ENCODE peak calls at places on chromosomes 13 and 19, in four cellular contexts. One of them, this sample, is unnamed.

GRCh38 chr19:912181-913079 is 589 bp downstream of the R3HDM4 start:
- DNase-seq in IMR-90: no peak
- DNase-seq in H9: no peak
- DNase-seq in neuronal stem cell: no peak
- DNase-seq in this sample: no peak

GRCh38 chr19:38655148-38655824 is 7.8 kb downstream of the ACTN4 start:
- DNase-seq in IMR-90: peak
- DNase-seq in H9: no peak
- DNase-seq in neuronal stem cell: no peak
- DNase-seq in this sample: no peak

GRCh38 chr19:1668339-1669123 is 16.1 kb upstream of the TCF3 start:
- DNase-seq in IMR-90: no peak
- DNase-seq in H9: no peak
- DNase-seq in neuronal stem cell: no peak
- DNase-seq in this sample: no peak

GRCh38 chr13:24180743-24181384 is 20.3 kb downstream of the SPATA13 start:
- DNase-seq in IMR-90: peak
- DNase-seq in H9: no peak
- DNase-seq in neuronal stem cell: no peak
- DNase-seq in this sample: no peak

GRCh38 chr19:18086590-18087138 is at the start of gene IL12RB1:
- DNase-seq in IMR-90: no peak
- DNase-seq in H9: no peak
- DNase-seq in neuronal stem cell: no peak
- DNase-seq in this sample: no peak

GRCh38 chr19:35195822-35196221 is 32.7 kb downstream of the FAM187B start:
- DNase-seq in IMR-90: no peak
- DNase-seq in H9: no peak
- DNase-seq in neuronal stem cell: no peak
- DNase-seq in this sample: no peak

GRCh38 chr13:113178070-113178895 is 19.8 kb downstream of the PROZ start:
- DNase-seq in IMR-90: peak
- DNase-seq in H9: no peak
- DNase-seq in neuronal stem cell: no peak
- DNase-seq in this sample: peak

GRCh38 chr19:48455908-48456562 is 661 bp downstream of the KCNJ14 start:
- DNase-seq in IMR-90: no peak
- DNase-seq in H9: no peak
- DNase-seq in neuronal stem cell: no peak
- DNase-seq in this sample: no peak

GRCh38 chr19:29413435-29413834 is 112.4 kb upstream of the VSTM2B start:
- DNase-seq in IMR-90: no peak
- DNase-seq in H9: no peak
- DNase-seq in neuronal stem cell: no peak
- DNase-seq in this sample: no peak

GRCh38 chr19:48470281-48470680 is 1.1 kb downstream of the CYTH2 start:
- DNase-seq in IMR-90: no peak
- DNase-seq in H9: peak
- DNase-seq in neuronal stem cell: no peak
- DNase-seq in this sample: no peak

GRCh38 chr13:113927661-113928581 is 46.0 kb downstream of the C13orf46 start:
- DNase-seq in IMR-90: peak
- DNase-seq in H9: peak
- DNase-seq in neuronal stem cell: no peak
- DNase-seq in this sample: peak

GRCh38 chr19:45299719-45300118 is 23.0 kb downstream of the CKM start:
- DNase-seq in IMR-90: no peak
- DNase-seq in H9: no peak
- DNase-seq in neuronal stem cell: no peak
- DNase-seq in this sample: no peak

GRCh38 chr19:13172335-13173128 is 22.3 kb downstream of the IER2 start:
- DNase-seq in IMR-90: peak
- DNase-seq in H9: no peak
- DNase-seq in neuronal stem cell: no peak
- DNase-seq in this sample: peak

GRCh38 chr19:2353159-2353894 is 6.7 kb upstream of the TMPRSS9 start:
- DNase-seq in IMR-90: no peak
- DNase-seq in H9: no peak
- DNase-seq in neuronal stem cell: no peak
- DNase-seq in this sample: no peak

GRCh38 chr19:43820098-43820860 is 6.8 kb upstream of the ZNF283 start:
- DNase-seq in IMR-90: peak
- DNase-seq in H9: peak
- DNase-seq in neuronal stem cell: no peak
- DNase-seq in this sample: peak

GRCh38 chr19:10699650-10700335 is 1.4 kb upstream of the QTRT1 start:
- DNase-seq in IMR-90: peak
- DNase-seq in H9: peak
- DNase-seq in neuronal stem cell: no peak
- DNase-seq in this sample: peak

GRCh38 chr19:39377373-39378362 is 13.2 kb downstream of the PAF1 start:
- DNase-seq in IMR-90: no peak
- DNase-seq in H9: no peak
- DNase-seq in neuronal stem cell: no peak
- DNase-seq in this sample: no peak

GRCh38 chr13:85191996-85192395 is 607.2 kb downstream of the SLITRK6 start:
- DNase-seq in IMR-90: no peak
- DNase-seq in H9: no peak
- DNase-seq in neuronal stem cell: no peak
- DNase-seq in this sample: no peak

GRCh38 chr19:8592231-8593009 is 15.2 kb upstream of the MYO1F start:
- DNase-seq in IMR-90: peak
- DNase-seq in H9: peak
- DNase-seq in neuronal stem cell: peak
- DNase-seq in this sample: peak

DNA sequence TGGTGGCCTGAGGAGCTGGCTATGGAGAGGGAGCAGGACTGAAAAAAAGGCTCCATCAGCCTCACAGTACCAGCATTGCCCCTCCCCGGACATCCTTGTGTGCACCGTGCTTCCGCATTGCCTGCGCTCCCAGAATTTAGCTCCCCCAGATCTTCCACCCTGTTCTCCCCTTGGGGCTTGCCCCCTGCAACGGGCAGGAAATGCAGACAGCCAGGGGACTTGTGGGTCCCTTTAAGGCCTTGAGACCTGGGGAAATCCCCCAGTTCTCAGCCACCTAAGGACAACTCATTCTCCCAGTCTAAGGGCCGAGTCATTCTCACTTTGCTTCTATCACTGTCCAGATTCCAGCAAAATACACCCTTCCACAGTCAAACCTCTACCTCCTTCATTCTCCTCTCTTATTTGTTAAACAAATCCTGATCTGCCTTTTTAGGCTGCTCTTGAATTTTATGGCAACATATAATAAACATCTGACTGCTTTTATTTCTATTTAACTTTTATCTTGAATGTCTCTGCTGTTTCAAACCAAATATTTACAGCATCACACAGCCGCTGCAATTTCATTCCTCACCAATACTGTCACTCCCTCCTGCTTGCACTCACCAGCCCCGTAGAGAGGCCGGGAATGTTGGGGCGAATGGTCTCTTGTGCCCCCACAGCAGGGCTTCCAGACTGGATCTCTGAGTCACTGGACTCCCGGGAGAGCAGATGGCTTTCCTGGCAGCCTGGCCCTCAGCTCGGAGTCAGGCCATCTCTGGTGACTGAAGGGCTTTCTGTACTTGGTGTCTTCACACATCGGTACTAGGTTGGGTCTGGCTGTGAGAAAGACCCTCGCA is 221.9 kb downstream of the TSHZ3 start:
- DNase-seq in IMR-90: peak
- DNase-seq in H9: no peak
- DNase-seq in neuronal stem cell: no peak
- DNase-seq in this sample: no peak
- H4K8ac ChIP-seq in IMR-90: peak
- H4K8ac ChIP-seq in H9: no peak
- H4K8ac ChIP-seq in neuronal stem cell: no peak
- H4K8ac ChIP-seq in this sample: no peak

GRCh38 chr19:17076539-17076919 is 952 bp downstream of the MYO9B start:
- DNase-seq in IMR-90: no peak
- DNase-seq in H9: no peak
- DNase-seq in neuronal stem cell: no peak
- DNase-seq in this sample: peak

GRCh38 chr19:17074628-17075034 is 621 bp downstream of the HAUS8 start:
- DNase-seq in IMR-90: no peak
- DNase-seq in H9: no peak
- DNase-seq in neuronal stem cell: no peak
- DNase-seq in this sample: no peak

GRCh38 chr19:17077447-17078028 is 2.0 kb downstream of the MYO9B start:
- DNase-seq in IMR-90: no peak
- DNase-seq in H9: no peak
- DNase-seq in neuronal stem cell: no peak
- DNase-seq in this sample: no peak

GRCh38 chr19:17075035-17075859 is at the start of the genes HAUS8 and MYO9B:
- DNase-seq in IMR-90: peak
- DNase-seq in H9: peak
- DNase-seq in neuronal stem cell: peak
- DNase-seq in this sample: peak

DNA sequence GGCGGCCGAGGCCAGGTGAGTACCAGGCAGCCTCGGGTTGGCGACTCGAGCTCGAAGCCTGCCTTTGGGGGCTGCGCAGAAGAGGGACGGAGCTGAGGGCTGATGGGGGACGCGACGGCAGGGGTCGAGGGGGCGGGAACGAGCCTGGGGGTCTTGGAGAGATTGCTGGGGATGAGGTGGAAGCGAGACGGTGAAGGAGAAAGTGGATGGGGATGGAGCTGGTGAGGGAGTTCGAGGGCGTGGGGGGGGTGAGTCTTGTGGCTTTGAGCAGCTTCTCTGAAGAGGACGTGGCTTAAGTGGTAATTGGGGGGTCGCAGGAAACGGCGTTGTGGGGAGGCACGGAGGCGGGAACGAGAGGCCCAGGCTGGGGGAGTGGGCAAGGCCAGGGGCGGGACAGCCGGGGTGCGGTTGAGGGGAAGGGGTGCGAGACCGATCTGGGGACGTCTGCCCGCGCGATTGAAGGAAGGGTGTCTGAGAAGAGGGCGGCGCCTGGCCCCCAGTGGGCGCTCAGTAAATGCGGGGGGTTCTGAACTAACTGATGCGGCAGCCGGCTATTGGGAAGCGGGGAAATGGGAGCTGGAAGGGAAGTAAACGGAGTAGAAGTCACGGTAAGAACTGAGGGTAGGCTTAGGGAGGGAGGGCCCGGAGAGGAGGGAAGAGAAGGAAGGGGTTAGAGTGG is 422 bp downstream of the MYO9B start:
- DNase-seq in IMR-90: peak
- DNase-seq in H9: no peak
- DNase-seq in neuronal stem cell: no peak
- DNase-seq in this sample: no peak
- H4K91ac ChIP-seq in IMR-90: peak
- H4K91ac ChIP-seq in H9: no peak
- H4K91ac ChIP-seq in neuronal stem cell: no peak
- H4K91ac ChIP-seq in this sample: peak

GRCh38 chr13:26948353-26948752 is 187.8 kb upstream of the GPR12 start:
- DNase-seq in IMR-90: no peak
- DNase-seq in H9: no peak
- DNase-seq in neuronal stem cell: no peak
- DNase-seq in this sample: no peak
- H3K4me2 ChIP-seq in IMR-90: no peak
- H3K4me2 ChIP-seq in H9: no peak
- H3K4me2 ChIP-seq in neuronal stem cell: no peak
- H3K4me2 ChIP-seq in this sample: no peak

DNA sequence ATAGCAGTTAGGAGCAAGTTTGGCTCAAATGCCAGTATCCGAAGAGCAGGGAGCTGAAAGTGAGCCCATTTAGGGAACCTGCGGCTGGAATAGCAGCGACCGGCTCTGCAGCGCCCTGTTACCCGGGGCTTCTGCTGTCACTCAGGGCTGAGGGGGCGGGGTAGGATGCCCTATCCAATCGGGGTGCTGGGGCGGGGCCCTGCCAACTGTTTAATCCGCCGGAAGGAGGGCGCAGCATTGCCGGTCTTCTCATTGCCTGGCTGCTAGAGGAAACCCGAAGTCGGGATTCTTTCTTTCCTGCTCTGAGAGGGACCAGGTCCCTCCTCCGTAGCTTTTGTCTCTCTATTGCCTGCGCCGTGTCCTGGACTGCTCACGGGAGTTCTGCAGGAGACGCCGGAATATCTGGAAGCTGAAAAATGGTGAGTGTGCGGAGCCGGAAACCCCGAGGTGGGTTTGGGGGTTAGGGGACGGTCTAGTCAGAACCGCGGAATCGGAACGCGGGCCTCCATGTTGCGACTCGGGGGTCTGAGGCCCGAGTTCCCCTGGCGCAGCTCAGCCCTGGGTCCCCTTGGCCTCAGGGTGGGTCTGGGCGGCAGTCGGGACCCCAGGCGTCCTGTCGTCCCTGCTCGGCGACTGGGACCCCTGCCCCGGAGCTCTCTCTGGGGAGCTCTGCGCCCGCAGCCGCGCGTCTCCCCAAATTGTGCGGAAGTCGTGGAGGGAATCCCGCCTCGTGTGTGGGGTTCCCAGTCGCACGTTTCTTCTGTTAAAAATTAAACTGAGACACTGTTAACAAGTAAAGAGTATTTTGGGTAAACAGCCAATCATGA is 22.8 kb downstream of the ZNF763 start:
- DNase-seq in IMR-90: peak
- DNase-seq in H9: peak
- DNase-seq in neuronal stem cell: peak
- DNase-seq in this sample: peak
- H4K8ac ChIP-seq in IMR-90: peak
- H4K8ac ChIP-seq in H9: no peak
- H4K8ac ChIP-seq in neuronal stem cell: no peak
- H4K8ac ChIP-seq in this sample: peak

This sample was measured in trophoblast cell.